ENCODE peak calls at places on chromosome 4, in five cellular contexts. B is CD8-positive, alpha-beta memory T cell; N is cerebellum; W is T-helper 1 cell; Y is GM03348. D is an unnamed sample.

GRCh38 chr4:189049682-189050081 is 891.0 kb upstream of the FRG1 start:
- DNase-seq in N (no peak), W (no peak), B (no peak), Y (no peak), D (no peak)

GRCh38 chr4:122548886-122549630 is 71.8 kb downstream of the IL21 start:
- DNase-seq in N (no peak), W (no peak), Y (no peak), B (no peak), D (no peak)

GRCh38 chr4:3706111-3706511 is 60.1 kb upstream of the ADRA2C start:
- DNase-seq in N (no peak), Y (no peak), W (no peak), B (no peak), D (no peak)

GRCh38 chr4:54657556-54658313 is at the start of gene KIT:
- DNase-seq in W (no peak), Y (peak), N (peak), B (peak), D (no peak)

GRCh38 chr4:182492456-182492855 is 249.3 kb downstream of the TENM3 start:
- DNase-seq in N (peak), W (no peak), B (no peak), Y (peak), D (peak)

GRCh38 chr4:128591482-128591881 is 218.0 kb upstream of the JADE1 start:
- DNase-seq in Y (no peak), B (no peak), N (no peak), W (no peak), D (no peak)

GRCh38 chr4:86957214-86957613 is 22.4 kb downstream of the AFF1 start:
- DNase-seq in Y (peak), B (no peak), N (no peak), W (no peak), D (no peak)

GRCh38 chr4:170229021-170229420 is 139.3 kb upstream of the AADAT start:
- DNase-seq in B (no peak), W (no peak), Y (no peak), N (no peak), D (no peak)

GRCh38 chr4:2083116-2083825 is 24.1 kb downstream of the NAT8L start:
- DNase-seq in B (no peak), W (no peak), N (no peak), Y (no peak), D (no peak)

GRCh38 chr4:53558061-53558801 is 33.1 kb downstream of the LNX1 start:
- DNase-seq in Y (peak), W (no peak), N (peak), B (no peak), D (peak)

GRCh38 chr4:109472343-109472761 is 38.7 kb downstream of the SEC24B start:
- DNase-seq in Y (peak), N (no peak), B (no peak), W (no peak), D (no peak)

GRCh38 chr4:112979881-112980421 is 69.5 kb upstream of the ANK2 start:
- DNase-seq in W (no peak), N (no peak), Y (no peak), B (no peak), D (no peak)

GRCh38 chr4:24394041-24394440 is 190.3 kb downstream of the DHX15 start:
- DNase-seq in B (no peak), N (no peak), Y (no peak), W (no peak), D (no peak)

GRCh38 chr4:102299708-102300107 is 45.6 kb downstream of the SLC39A8 start:
- DNase-seq in B (peak), N (peak), W (no peak), Y (peak), D (peak)

GRCh38 chr4:38868055-38868965 is 704 bp downstream of the FAM114A1 start:
- DNase-seq in W (no peak), N (no peak), B (no peak), Y (peak), D (no peak)

GRCh38 chr4:182264139-182264752 is 21.0 kb downstream of the TENM3 start:
- DNase-seq in W (no peak), B (no peak), Y (no peak), N (no peak), D (no peak)

GRCh38 chr4:139523076-139523475 is 32.9 kb downstream of the SETD7 start:
- DNase-seq in W (no peak), Y (no peak), B (no peak), N (peak), D (peak)

GRCh38 chr4:2300431-2300861 is 38.5 kb upstream of the MXD4 start:
- DNase-seq in B (no peak), W (no peak), N (no peak), Y (no peak), D (no peak)

GRCh38 chr4:11252149-11252548 is 176.5 kb downstream of the HS3ST1 start:
- DNase-seq in Y (no peak), B (no peak), W (no peak), N (no peak), D (no peak)

GRCh38 chr4:61740950-61741638 is 541.0 kb downstream of the ADGRL3 start:
- DNase-seq in W (no peak), B (no peak), Y (no peak), N (peak), D (peak)

GRCh38 chr4:139876328-139876941 is 210.8 kb downstream of the MGST2 start:
- DNase-seq in N (no peak), Y (no peak), B (no peak), W (no peak), D (no peak)

GRCh38 chr4:76305971-76306881 is at the start of gene STBD1:
- DNase-seq in W (no peak), N (no peak), Y (peak), B (peak), D (no peak)

GRCh38 chr4:54659213-54660144 is 1.7 kb downstream of the KIT start:
- DNase-seq in B (no peak), N (no peak), W (no peak), Y (no peak), D (no peak)

GRCh38 chr4:106287353-106287969 is 28.5 kb downstream of the TBCK start:
- DNase-seq in N (no peak), Y (peak), W (no peak), B (no peak), D (no peak)

GRCh38 chr4:162075691-162076090 is 88.1 kb downstream of the FSTL5 start:
- DNase-seq in N (no peak), W (no peak), B (no peak), Y (no peak), D (no peak)

GRCh38 chr4:13327991-13328390 is 156.1 kb downstream of the RAB28 start:
- DNase-seq in W (no peak), N (no peak), B (no peak), Y (peak), D (no peak)

GRCh38 chr4:86155766-86156165 is 204.1 kb downstream of the MAPK10 start:
- DNase-seq in B (no peak), N (no peak), W (no peak), Y (no peak), D (no peak)

GRCh38 chr4:24978291-24979072 is 52.3 kb downstream of the LGI2 start:
- DNase-seq in B (no peak), W (no peak), Y (no peak), N (no peak), D (no peak)

GRCh38 chr4:91961504-91961903 is 342.3 kb upstream of the GRID2 start:
- DNase-seq in N (no peak), B (no peak), W (no peak), Y (no peak), D (no peak)